ENCODE peak calls at places on chromosomes 1 and 21, in five cellular contexts. One of them, this sample, is unnamed.

GRCh38 chr1:152486400-152487006 is 24.1 kb upstream of the LCE5A start:
- DNase-seq in nephron progenitor cell: no peak
- DNase-seq in cardiac muscle cell: no peak
- DNase-seq in esophagus squamous epithelium: no peak
- DNase-seq in bronchial epithelial cell: no peak
- DNase-seq in this sample: peak; percentile 51

GRCh38 chr1:163692266-163692665 is 370.5 kb downstream of the NUF2 start:
- DNase-seq in nephron progenitor cell: no peak
- DNase-seq in cardiac muscle cell: no peak
- DNase-seq in esophagus squamous epithelium: no peak
- DNase-seq in bronchial epithelial cell: no peak
- DNase-seq in this sample: no peak

GRCh38 chr1:145751491-145752021 is 32.3 kb downstream of the CD160 start:
- DNase-seq in nephron progenitor cell: no peak
- DNase-seq in cardiac muscle cell: peak; percentile 76
- DNase-seq in esophagus squamous epithelium: no peak
- DNase-seq in bronchial epithelial cell: peak; percentile 61
- DNase-seq in this sample: peak; percentile 50

GRCh38 chr1:91578320-91579109 is 77.9 kb downstream of the CDC7 start:
- DNase-seq in nephron progenitor cell: no peak
- DNase-seq in cardiac muscle cell: no peak
- DNase-seq in esophagus squamous epithelium: no peak
- DNase-seq in bronchial epithelial cell: no peak
- DNase-seq in this sample: no peak

GRCh38 chr1:168567007-168567406 is 9.4 kb upstream of the XCL1 start:
- DNase-seq in nephron progenitor cell: no peak
- DNase-seq in cardiac muscle cell: no peak
- DNase-seq in esophagus squamous epithelium: no peak
- DNase-seq in bronchial epithelial cell: no peak
- DNase-seq in this sample: no peak

GRCh38 chr1:198936371-198937083 is 297.7 kb downstream of the PTPRC start:
- DNase-seq in nephron progenitor cell: no peak
- DNase-seq in cardiac muscle cell: peak; percentile 61
- DNase-seq in esophagus squamous epithelium: no peak
- DNase-seq in bronchial epithelial cell: peak; percentile 55
- DNase-seq in this sample: peak; percentile 59

GRCh38 chr21:37606549-37606948 is 240.0 kb downstream of the DYRK1A start:
- DNase-seq in nephron progenitor cell: no peak
- DNase-seq in cardiac muscle cell: no peak
- DNase-seq in esophagus squamous epithelium: no peak
- DNase-seq in bronchial epithelial cell: no peak
- DNase-seq in this sample: no peak

GRCh38 chr1:223057569-223058093 is 85.4 kb downstream of the TLR5 start:
- DNase-seq in nephron progenitor cell: no peak
- DNase-seq in cardiac muscle cell: no peak
- DNase-seq in esophagus squamous epithelium: no peak
- DNase-seq in bronchial epithelial cell: no peak
- DNase-seq in this sample: no peak

GRCh38 chr1:205668951-205669340 is 11.4 kb downstream of the SLC45A3 start:
- DNase-seq in nephron progenitor cell: no peak
- DNase-seq in cardiac muscle cell: no peak
- DNase-seq in esophagus squamous epithelium: no peak
- DNase-seq in bronchial epithelial cell: no peak
- DNase-seq in this sample: no peak

GRCh38 chr1:160143695-160144094 is 7.7 kb upstream of the ATP1A4 start:
- DNase-seq in nephron progenitor cell: no peak
- DNase-seq in cardiac muscle cell: no peak
- DNase-seq in esophagus squamous epithelium: no peak
- DNase-seq in bronchial epithelial cell: no peak
- DNase-seq in this sample: no peak

GRCh38 chr1:25993197-25993951 is 4.5 kb downstream of the PAFAH2 start:
- DNase-seq in nephron progenitor cell: no peak
- DNase-seq in cardiac muscle cell: no peak
- DNase-seq in esophagus squamous epithelium: no peak
- DNase-seq in bronchial epithelial cell: no peak
- DNase-seq in this sample: no peak

GRCh38 chr21:41290106-41290799 is 26.3 kb upstream of the FAM3B start:
- DNase-seq in nephron progenitor cell: no peak
- DNase-seq in cardiac muscle cell: no peak
- DNase-seq in esophagus squamous epithelium: no peak
- DNase-seq in bronchial epithelial cell: no peak
- DNase-seq in this sample: no peak

GRCh38 chr1:8746554-8746953 is 70.9 kb downstream of the RERE start:
- DNase-seq in nephron progenitor cell: no peak
- DNase-seq in cardiac muscle cell: no peak
- DNase-seq in esophagus squamous epithelium: no peak
- DNase-seq in bronchial epithelial cell: peak; percentile 28
- DNase-seq in this sample: peak; percentile 2

GRCh38 chr1:170680428-170680827 is 16.5 kb downstream of the PRRX1 start:
- DNase-seq in nephron progenitor cell: no peak
- DNase-seq in cardiac muscle cell: peak; percentile 90
- DNase-seq in esophagus squamous epithelium: no peak
- DNase-seq in bronchial epithelial cell: no peak
- DNase-seq in this sample: peak; percentile 35

GRCh38 chr1:59173721-59174120 is 123.2 kb upstream of the FGGY start:
- DNase-seq in nephron progenitor cell: no peak
- DNase-seq in cardiac muscle cell: peak; percentile 82
- DNase-seq in esophagus squamous epithelium: no peak
- DNase-seq in bronchial epithelial cell: peak; percentile 62
- DNase-seq in this sample: peak; percentile 63

GRCh38 chr1:165114022-165114888 is 242.3 kb downstream of the LMX1A start:
- DNase-seq in nephron progenitor cell: peak; percentile 72
- DNase-seq in cardiac muscle cell: peak; percentile 61
- DNase-seq in esophagus squamous epithelium: no peak
- DNase-seq in bronchial epithelial cell: peak; percentile 61
- DNase-seq in this sample: peak; percentile 85

GRCh38 chr1:192545781-192546521 is 29.6 kb upstream of the RGS1 start:
- DNase-seq in nephron progenitor cell: no peak
- DNase-seq in cardiac muscle cell: peak; percentile 68
- DNase-seq in esophagus squamous epithelium: no peak
- DNase-seq in bronchial epithelial cell: no peak
- DNase-seq in this sample: peak; percentile 18

GRCh38 chr1:58397187-58397820 is 149.2 kb downstream of the OMA1 start:
- DNase-seq in nephron progenitor cell: no peak
- DNase-seq in cardiac muscle cell: peak; percentile 29
- DNase-seq in esophagus squamous epithelium: no peak
- DNase-seq in bronchial epithelial cell: peak; percentile 53
- DNase-seq in this sample: peak; percentile 8

GRCh38 chr1:204255225-204255624 is 41.4 kb upstream of the GOLT1A start:
- DNase-seq in nephron progenitor cell: no peak
- DNase-seq in cardiac muscle cell: no peak
- DNase-seq in esophagus squamous epithelium: no peak
- DNase-seq in bronchial epithelial cell: no peak
- DNase-seq in this sample: no peak

GRCh38 chr1:235366286-235366685 is 941 bp upstream of the TBCE start:
- DNase-seq in nephron progenitor cell: no peak
- DNase-seq in cardiac muscle cell: no peak
- DNase-seq in esophagus squamous epithelium: no peak
- DNase-seq in bronchial epithelial cell: no peak
- DNase-seq in this sample: no peak

GRCh38 chr1:68202239-68202832 is 30.0 kb downstream of the WLS start:
- DNase-seq in nephron progenitor cell: peak; percentile 2
- DNase-seq in cardiac muscle cell: no peak
- DNase-seq in esophagus squamous epithelium: no peak
- DNase-seq in bronchial epithelial cell: no peak
- DNase-seq in this sample: no peak

GRCh38 chr1:208381481-208381880 is 137.3 kb upstream of the PLXNA2 start:
- DNase-seq in nephron progenitor cell: no peak
- DNase-seq in cardiac muscle cell: no peak
- DNase-seq in esophagus squamous epithelium: no peak
- DNase-seq in bronchial epithelial cell: no peak
- DNase-seq in this sample: no peak

GRCh38 chr1:74506311-74506710 is 6.1 kb downstream of the LRRC53 start:
- DNase-seq in nephron progenitor cell: no peak
- DNase-seq in cardiac muscle cell: no peak
- DNase-seq in esophagus squamous epithelium: no peak
- DNase-seq in bronchial epithelial cell: no peak
- DNase-seq in this sample: no peak

GRCh38 chr1:117093091-117093534 is 28.4 kb downstream of the TRIM45 start:
- DNase-seq in nephron progenitor cell: peak; percentile 45
- DNase-seq in cardiac muscle cell: peak; percentile 96
- DNase-seq in esophagus squamous epithelium: no peak
- DNase-seq in bronchial epithelial cell: peak; percentile 100
- DNase-seq in this sample: peak; percentile 94

GRCh38 chr1:198530964-198531363 is 9.5 kb downstream of the ATP6V1G3 start:
- DNase-seq in nephron progenitor cell: no peak
- DNase-seq in cardiac muscle cell: no peak
- DNase-seq in esophagus squamous epithelium: no peak
- DNase-seq in bronchial epithelial cell: no peak
- DNase-seq in this sample: no peak

GRCh38 chr1:241771117-241771516 is 76.9 kb upstream of the EXO1 start:
- DNase-seq in nephron progenitor cell: no peak
- DNase-seq in cardiac muscle cell: no peak
- DNase-seq in esophagus squamous epithelium: no peak
- DNase-seq in bronchial epithelial cell: no peak
- DNase-seq in this sample: no peak

GRCh38 chr1:54172614-54173312 is 20.0 kb upstream of the CDCP2 start:
- DNase-seq in nephron progenitor cell: no peak
- DNase-seq in cardiac muscle cell: peak; percentile 53
- DNase-seq in esophagus squamous epithelium: no peak
- DNase-seq in bronchial epithelial cell: peak; percentile 26
- DNase-seq in this sample: no peak

GRCh38 chr1:172814428-172814827 is 155.5 kb downstream of the FASLG start:
- DNase-seq in nephron progenitor cell: no peak
- DNase-seq in cardiac muscle cell: no peak
- DNase-seq in esophagus squamous epithelium: no peak
- DNase-seq in bronchial epithelial cell: no peak
- DNase-seq in this sample: no peak

GRCh38 chr1:209158851-209159250 is 424.7 kb upstream of the CAMK1G start:
- DNase-seq in nephron progenitor cell: no peak
- DNase-seq in cardiac muscle cell: no peak
- DNase-seq in esophagus squamous epithelium: no peak
- DNase-seq in bronchial epithelial cell: no peak
- DNase-seq in this sample: no peak

GRCh38 chr1:230985711-230986110 is 6.8 kb downstream of the ARV1 start:
- DNase-seq in nephron progenitor cell: no peak
- DNase-seq in cardiac muscle cell: no peak
- DNase-seq in esophagus squamous epithelium: no peak
- DNase-seq in bronchial epithelial cell: no peak
- DNase-seq in this sample: no peak

GRCh38 chr1:158732524-158732923 is 12.0 kb upstream of the OR6K3 start:
- DNase-seq in nephron progenitor cell: no peak
- DNase-seq in cardiac muscle cell: no peak
- DNase-seq in esophagus squamous epithelium: no peak
- DNase-seq in bronchial epithelial cell: no peak
- DNase-seq in this sample: no peak

GRCh38 chr1:58802640-58803476 is 19.0 kb upstream of the JUN start:
- DNase-seq in nephron progenitor cell: no peak
- DNase-seq in cardiac muscle cell: no peak
- DNase-seq in esophagus squamous epithelium: no peak
- DNase-seq in bronchial epithelial cell: peak; percentile 60
- DNase-seq in this sample: no peak

GRCh38 chr21:41501919-41502318 is 6.0 kb downstream of the TMPRSS2 start:
- DNase-seq in nephron progenitor cell: no peak
- DNase-seq in cardiac muscle cell: no peak
- DNase-seq in esophagus squamous epithelium: no peak
- DNase-seq in bronchial epithelial cell: no peak
- DNase-seq in this sample: peak; percentile 16

GRCh38 chr1:99465176-99465900 is 180.6 kb upstream of the PALMD start:
- DNase-seq in nephron progenitor cell: no peak
- DNase-seq in cardiac muscle cell: peak; percentile 50
- DNase-seq in esophagus squamous epithelium: no peak
- DNase-seq in bronchial epithelial cell: peak; percentile 61
- DNase-seq in this sample: peak; percentile 65

DNA sequence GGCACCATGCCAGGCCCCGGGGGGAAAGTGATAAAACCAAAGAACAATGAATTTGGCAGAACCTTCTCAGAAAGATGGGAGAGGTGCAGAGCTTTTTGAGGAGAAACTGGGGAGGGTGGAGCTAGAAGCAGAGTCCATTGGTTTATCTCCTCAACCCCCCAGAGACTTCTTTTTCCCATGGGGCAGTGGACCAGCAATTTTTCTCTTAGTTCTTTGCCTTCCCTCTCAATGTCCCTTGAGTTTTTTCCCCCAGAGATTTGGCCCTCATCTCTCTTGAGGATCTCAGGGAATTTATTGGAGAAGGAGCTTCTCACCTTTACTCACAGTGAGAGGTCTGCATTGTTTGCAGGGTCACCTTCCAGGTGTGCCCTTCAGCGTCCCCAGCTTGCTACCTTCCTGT is 5.3 kb upstream of the ARHGEF11 start:
- DNase-seq in nephron progenitor cell: no peak
- DNase-seq in cardiac muscle cell: no peak
- DNase-seq in esophagus squamous epithelium: no peak
- DNase-seq in bronchial epithelial cell: no peak
- DNase-seq in this sample: no peak
- TF ChIP-seq CTCF in nephron progenitor cell: no peak
- TF ChIP-seq CTCF in cardiac muscle cell: no peak
- TF ChIP-seq CTCF in esophagus squamous epithelium: no peak
- TF ChIP-seq CTCF in bronchial epithelial cell: no peak
- TF ChIP-seq CTCF in this sample: no peak

GRCh38 chr21:44950016-44950326 is 10.1 kb downstream of the SLX9 start:
- DNase-seq in nephron progenitor cell: no peak
- DNase-seq in cardiac muscle cell: no peak
- DNase-seq in esophagus squamous epithelium: no peak
- DNase-seq in bronchial epithelial cell: no peak
- DNase-seq in this sample: no peak
- TF ChIP-seq CTCF in nephron progenitor cell: peak; percentile 18
- TF ChIP-seq CTCF in cardiac muscle cell: no peak
- TF ChIP-seq CTCF in esophagus squamous epithelium: no peak
- TF ChIP-seq CTCF in bronchial epithelial cell: no peak
- TF ChIP-seq CTCF in this sample: no peak

GRCh38 chr1:201436461-201436860 is 14.9 kb upstream of the TNNI1 start:
- DNase-seq in nephron progenitor cell: peak; percentile 47
- DNase-seq in cardiac muscle cell: no peak
- DNase-seq in esophagus squamous epithelium: no peak
- DNase-seq in bronchial epithelial cell: no peak
- DNase-seq in this sample: peak; percentile 38
- TF ChIP-seq CTCF in nephron progenitor cell: no peak
- TF ChIP-seq CTCF in cardiac muscle cell: peak; percentile 20
- TF ChIP-seq CTCF in esophagus squamous epithelium: no peak
- TF ChIP-seq CTCF in bronchial epithelial cell: peak; percentile 14
- TF ChIP-seq CTCF in this sample: no peak

GRCh38 chr1:2429780-2430591 is 17.6 kb upstream of the PEX10 start:
- DNase-seq in nephron progenitor cell: no peak
- DNase-seq in cardiac muscle cell: no peak
- DNase-seq in esophagus squamous epithelium: no peak
- DNase-seq in bronchial epithelial cell: peak; percentile 48
- DNase-seq in this sample: no peak
- TF ChIP-seq CTCF in nephron progenitor cell: peak; percentile 12
- TF ChIP-seq CTCF in cardiac muscle cell: peak; percentile 27
- TF ChIP-seq CTCF in esophagus squamous epithelium: peak; percentile 71
- TF ChIP-seq CTCF in bronchial epithelial cell: peak; percentile 90
- TF ChIP-seq CTCF in this sample: peak; percentile 47